ENCODE peak calls at places on chromosomes 4 and X, in six cellular contexts. I, K, E, X, Q and Y are unnamed samples.
A peak's percentile ranks its signal among the peaks of the same experiment; 100 is the strongest.

GRCh38 chr4:118758293-118758692 is 73.1 kb downstream of the METTL14 start:
- DNase-seq in Q (peak; percentile 85), K (no peak), I (no peak), E (no peak), X (no peak), Y (no peak)

GRCh38 chrX:107450823-107451509 is 1.5 kb downstream of the FRMPD3 start:
- DNase-seq in I (no peak), X (no peak), E (peak; percentile 61), Q (no peak), K (no peak), Y (no peak)

GRCh38 chr4:153232768-153233167 is 28.5 kb downstream of the TRIM2 start:
- DNase-seq in Q (no peak), E (no peak), X (no peak), K (no peak), I (no peak), Y (no peak)

GRCh38 chr4:169042608-169043007 is 32.6 kb upstream of the CBR4 start:
- DNase-seq in Q (no peak), K (no peak), I (no peak), E (no peak), X (no peak), Y (no peak)

GRCh38 chr4:104571341-104571740 is 76.6 kb upstream of the CXXC4 start:
- DNase-seq in X (no peak), E (no peak), I (no peak), K (no peak), Q (no peak), Y (no peak)

GRCh38 chr4:128770807-128771206 is 38.7 kb upstream of the JADE1 start:
- DNase-seq in X (no peak), K (no peak), Q (no peak), I (no peak), E (no peak), Y (no peak)

GRCh38 chr4:56128231-56128630 is 179.5 kb downstream of the CEP135 start:
- DNase-seq in E (no peak), X (no peak), K (no peak), Q (peak; percentile 28), I (no peak), Y (no peak)

GRCh38 chr4:152257601-152258066 is 278.3 kb downstream of the FBXW7 start:
- DNase-seq in E (no peak), Q (peak; percentile 31), K (no peak), I (no peak), X (no peak), Y (no peak)

GRCh38 chr4:94913316-94913715 is 155.6 kb downstream of the BMPR1B start:
- DNase-seq in Q (no peak), I (no peak), E (no peak), X (no peak), K (no peak), Y (no peak)
- TF ChIP-seq POLR2A in Q (no peak), I (no peak), E (no peak), X (no peak), K (no peak), Y (no peak)

DNA sequence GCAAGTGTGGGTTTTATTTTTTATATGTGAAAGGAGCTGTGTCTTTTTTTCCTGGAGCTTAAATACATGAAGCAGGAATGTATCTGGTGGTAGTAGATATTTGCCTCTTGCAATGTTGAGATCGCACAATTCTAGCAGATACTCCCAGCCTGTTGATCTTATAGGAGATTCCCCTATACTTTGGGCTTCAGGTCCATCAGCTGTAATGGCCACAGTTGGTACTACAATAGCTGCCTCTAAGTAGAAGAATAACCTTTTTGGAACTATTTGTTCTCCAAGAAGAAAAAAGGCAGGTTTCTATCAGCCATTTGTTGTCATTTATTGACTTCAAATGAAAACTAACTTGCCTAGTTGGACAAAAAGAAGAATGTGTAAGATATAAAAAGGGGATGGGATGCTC is 37.7 kb downstream of the LIMCH1 start:
- DNase-seq in Q (no peak), X (no peak), I (no peak), K (no peak), E (no peak), Y (no peak)
- TF ChIP-seq CTCF in Q (no peak), X (no peak), I (no peak), K (no peak), E (no peak), Y (no peak)

GRCh38 chr4:163494360-163495241 is at the start of gene TMA16:
- DNase-seq in Q (peak; percentile 95), I (peak; percentile 46), X (peak; percentile 64), K (peak; percentile 78), E (peak; percentile 87), Y (peak; percentile 31)
- TF ChIP-seq POLR2A in Q (peak; percentile 87), I (no peak), X (no peak), K (no peak), E (peak; percentile 29), Y (peak; percentile 26)

GRCh38 chr4:161256716-161257115 is 907.1 kb downstream of the FSTL5 start:
- DNase-seq in E (no peak), I (no peak), Q (no peak), K (no peak), X (no peak), Y (no peak)

GRCh38 chr4:161249779-161250440 is 913.9 kb downstream of the FSTL5 start:
- DNase-seq in K (no peak), X (no peak), I (no peak), E (no peak), Q (no peak), Y (no peak)

GRCh38 chr4:161252520-161253141 is 911.2 kb downstream of the FSTL5 start:
- DNase-seq in Q (peak; percentile 0), I (no peak), K (no peak), X (no peak), E (no peak), Y (no peak)

GRCh38 chr4:161256172-161256571 is 907.6 kb downstream of the FSTL5 start:
- DNase-seq in Q (no peak), I (no peak), K (no peak), X (no peak), E (no peak), Y (no peak)

GRCh38 chr4:161254375-161254774 is 909.4 kb downstream of the FSTL5 start:
- DNase-seq in X (no peak), E (no peak), K (no peak), I (no peak), Q (no peak), Y (no peak)
- TF ChIP-seq CTCF in X (no peak), E (no peak), K (no peak), I (no peak), Q (no peak), Y (no peak)

GRCh38 chrX:29952016-29952415 is 263.3 kb upstream of the MAGEB2 start:
- DNase-seq in K (no peak), Q (peak; percentile 5), I (no peak), E (no peak), X (no peak), Y (no peak)
- TF ChIP-seq POLR2A in K (no peak), Q (no peak), I (no peak), E (no peak), X (no peak), Y (no peak)

GRCh38 chr4:97984545-97985131 is 158.6 kb downstream of the STPG2 start:
- DNase-seq in Q (no peak), X (no peak), I (no peak), K (no peak), E (no peak), Y (no peak)
- TF ChIP-seq CTCF in Q (no peak), X (no peak), I (no peak), K (no peak), E (no peak), Y (no peak)